ENCODE peak calls at places on chromosomes 13 and 19, in eight cellular contexts. D, C, T, R, Z, N, O and L are unnamed samples. For H3K36me3, the result is how much of the 10 kb centered on the place peaks cover.

GRCh38 chr19:9156304-9156703 is 16.1 kb downstream of the ZNF317 start:
- DNase-seq in C (no peak), T (no peak), N (no peak), D (no peak), Z (no peak), R (no peak), O (no peak), L (no peak)

GRCh38 chr19:38852231-38853044 is 2.7 kb upstream of the HNRNPL start:
- DNase-seq in D (no peak), C (peak), O (peak), Z (peak), R (peak), N (peak), T (peak), L (peak)

GRCh38 chr19:46830864-46831263 is 19.8 kb downstream of the AP2S1 start:
- DNase-seq in N (no peak), T (no peak), Z (no peak), R (no peak), D (no peak), C (no peak), O (no peak), L (no peak)

GRCh38 chr13:41462427-41462826 is 5.1 kb downstream of the RGCC start:
- DNase-seq in C (no peak), D (no peak), R (no peak), O (no peak), T (no peak), Z (no peak), N (no peak), L (no peak)

GRCh38 chr19:38506723-38507550 is 73.4 kb downstream of the RYR1 start:
- DNase-seq in Z (peak), T (peak), N (peak), R (peak), D (peak), O (no peak), C (peak), L (peak)

GRCh38 chr13:55566779-55567178 is 1573.9 kb upstream of the PRR20A start:
- DNase-seq in O (no peak), D (no peak), T (no peak), Z (no peak), R (no peak), N (no peak), C (no peak), L (no peak)

GRCh38 chr13:36531746-36532486 is 99.6 kb downstream of the CCNA1 start:
- DNase-seq in Z (no peak), T (no peak), O (no peak), N (no peak), D (no peak), C (no peak), R (no peak), L (peak)

GRCh38 chr19:18173054-18173571 is 500 bp upstream of the IFI30 start:
- DNase-seq in R (no peak), O (peak), C (peak), T (peak), D (no peak), N (peak), Z (peak), L (peak)

GRCh38 chr19:55592391-55593090 is 6.8 kb downstream of the FIZ1 start:
- DNase-seq in C (no peak), D (no peak), O (no peak), R (no peak), N (no peak), T (no peak), Z (no peak), L (no peak)

GRCh38 chr19:3248728-3249315 is 24.4 kb downstream of the CELF5 start:
- DNase-seq in R (no peak), O (no peak), C (no peak), N (no peak), D (no peak), T (no peak), Z (no peak), L (no peak)

GRCh38 chr19:49127674-49128544 is 8.6 kb downstream of the PPFIA3 start:
- DNase-seq in Z (peak), T (peak), R (peak), N (peak), C (peak), D (peak), O (peak), L (peak)

GRCh38 chr13:94535231-94535630 is 55.7 kb upstream of the DCT start:
- DNase-seq in R (no peak), D (no peak), O (no peak), N (no peak), T (no peak), C (no peak), Z (no peak), L (no peak)

GRCh38 chr13:36801035-36801434 is 18.0 kb upstream of the RFXAP start:
- DNase-seq in O (no peak), N (no peak), T (no peak), Z (no peak), C (no peak), R (no peak), D (no peak), L (no peak)

GRCh38 chr19:10756371-10756770 is 38.5 kb downstream of the DNM2 start:
- DNase-seq in O (no peak), N (no peak), Z (no peak), R (no peak), T (no peak), D (no peak), C (no peak), L (no peak)

GRCh38 chr13:94590744-94591143 is 5.2 kb downstream of the TGDS start:
- DNase-seq in Z (no peak), C (no peak), O (no peak), T (no peak), D (no peak), N (no peak), R (no peak), L (no peak)

GRCh38 chr13:70987043-70987442 is 878.8 kb upstream of the KLHL1 start:
- DNase-seq in N (no peak), Z (no peak), O (peak), D (no peak), R (no peak), C (no peak), T (peak), L (no peak)

GRCh38 chr19:5292453-5292842 is 48.2 kb downstream of the PTPRS start:
- DNase-seq in Z (no peak), O (no peak), N (peak), T (no peak), R (peak), C (peak), D (no peak), L (no peak)

GRCh38 chr13:44719857-44720671 is 143.9 kb upstream of the TSC22D1 start:
- DNase-seq in T (no peak), Z (no peak), R (no peak), D (peak), N (peak), O (no peak), C (no peak), L (no peak)

GRCh38 chr13:25901460-25902376 is 150.1 kb downstream of the SHISA2 start:
- DNase-seq in D (no peak), N (no peak), C (no peak), Z (no peak), R (no peak), O (no peak), T (no peak), L (peak)

GRCh38 chr13:19567820-19568534 is 6.6 kb upstream of the TPTE2 start:
- DNase-seq in O (no peak), N (no peak), C (no peak), T (no peak), R (no peak), Z (no peak), D (no peak), L (no peak)

GRCh38 chr19:5339950-5340636 is 519 bp downstream of the PTPRS start:
- DNase-seq in O (peak), T (no peak), R (no peak), C (peak), Z (no peak), D (no peak), N (no peak), L (peak)

GRCh38 chr19:54324071-54324470 is 11.1 kb upstream of the LILRA5 start:
- DNase-seq in D (no peak), Z (no peak), O (no peak), C (no peak), R (no peak), T (no peak), N (no peak), L (no peak)

GRCh38 chr19:35513231-35513974 is at the start of gene DMKN:
- DNase-seq in C (no peak), N (no peak), O (no peak), R (no peak), D (no peak), T (no peak), Z (no peak), L (peak)

GRCh38 chr19:45161715-45162463 is 1.1 kb upstream of the NKPD1 start:
- DNase-seq in R (peak), N (no peak), O (peak), D (no peak), C (no peak), T (no peak), Z (no peak), L (peak)

GRCh38 chr19:35949131-35949530 is 13.0 kb downstream of the LRFN3 start:
- DNase-seq in N (no peak), D (no peak), Z (no peak), T (no peak), C (no peak), O (no peak), R (no peak), L (no peak)

GRCh38 chr13:95484052-95484451 is 68.5 kb upstream of the CLDN10 start:
- DNase-seq in T (no peak), N (no peak), D (no peak), O (no peak), Z (no peak), C (no peak), R (no peak), L (no peak)

GRCh38 chr13:110640591-110641029 is 25.3 kb downstream of the NAXD start:
- DNase-seq in C (no peak), T (no peak), O (peak), N (no peak), Z (peak), D (no peak), R (peak), L (no peak)

GRCh38 chr13:20401586-20401957 is 124.1 kb downstream of the CRYL1 start:
- DNase-seq in O (no peak), Z (no peak), N (no peak), C (no peak), T (no peak), R (peak), D (no peak), L (no peak)

GRCh38 chr13:110214637-110215036 is 92.3 kb downstream of the COL4A1 start:
- DNase-seq in D (no peak), R (no peak), O (no peak), T (no peak), Z (no peak), N (no peak), C (no peak), L (peak)

GRCh38 chr13:101523732-101524131 is 71.3 kb downstream of the ITGBL1 start:
- DNase-seq in N (peak), C (no peak), D (peak), T (no peak), O (no peak), Z (peak), R (no peak), L (no peak)

GRCh38 chr19:22532388-22533310 is 101.5 kb upstream of the ZNF492 start:
- DNase-seq in T (peak), D (no peak), R (no peak), C (peak), N (peak), O (peak), Z (peak), L (peak)

GRCh38 chr13:48437381-48437780 is 24.5 kb upstream of the LPAR6 start:
- DNase-seq in D (no peak), Z (peak), T (no peak), N (peak), C (peak), O (peak), R (peak), L (peak)

GRCh38 chr19:2039082-2039958 is 11.7 kb downstream of the MKNK2 start:
- DNase-seq in Z (peak), C (peak), T (peak), D (peak), O (no peak), N (no peak), R (no peak), L (no peak)
- H3K36me3 ChIP-seq in Z (half or more), C (under half), T (under half), D (under half), O (under half), N (under half), R (half or more), L (under half)

GRCh38 chr13:81017525-81018152 is 676.7 kb upstream of the SPRY2 start:
- DNase-seq in T (no peak), D (no peak), N (no peak), Z (no peak), O (no peak), C (no peak), R (no peak), L (peak)

GRCh38 chr13:81012031-81012430 is 671.1 kb upstream of the SPRY2 start:
- DNase-seq in T (no peak), R (no peak), N (no peak), O (no peak), D (no peak), C (no peak), Z (no peak), L (no peak)
- TF ChIP-seq CTCF in T (no peak), R (no peak), N (no peak), O (no peak), D (no peak), C (no peak), Z (no peak), L (no peak)

GRCh38 chr19:44149776-44150175 is 8.4 kb downstream of the ZNF234 start:
- DNase-seq in O (no peak), R (no peak), T (no peak), N (no peak), C (no peak), Z (no peak), D (no peak), L (no peak)
- H3K36me3 ChIP-seq in O (under half), R (half or more), T (under half), N (half or more), C (under half), Z (half or more), D (half or more), L (under half)

GRCh38 chr19:50378169-50378862 is 2.1 kb downstream of the NR1H2 start:
- DNase-seq in R (no peak), T (no peak), D (no peak), Z (no peak), O (no peak), C (no peak), N (no peak), L (no peak)

GRCh38 chr19:50378863-50379236 is 2.6 kb downstream of the NR1H2 start:
- DNase-seq in D (no peak), Z (no peak), N (no peak), T (no peak), C (no peak), O (no peak), R (no peak), L (no peak)

GRCh38 chr19:50380137-50380536 is 3.9 kb downstream of the NR1H2 start:
- DNase-seq in Z (no peak), C (no peak), T (no peak), N (no peak), O (no peak), R (no peak), D (no peak), L (no peak)

GRCh38 chr19:50380767-50381166 is 3.4 kb upstream of the POLD1 start:
- DNase-seq in O (no peak), C (no peak), Z (peak), R (no peak), N (no peak), D (no peak), T (no peak), L (peak)

DNA sequence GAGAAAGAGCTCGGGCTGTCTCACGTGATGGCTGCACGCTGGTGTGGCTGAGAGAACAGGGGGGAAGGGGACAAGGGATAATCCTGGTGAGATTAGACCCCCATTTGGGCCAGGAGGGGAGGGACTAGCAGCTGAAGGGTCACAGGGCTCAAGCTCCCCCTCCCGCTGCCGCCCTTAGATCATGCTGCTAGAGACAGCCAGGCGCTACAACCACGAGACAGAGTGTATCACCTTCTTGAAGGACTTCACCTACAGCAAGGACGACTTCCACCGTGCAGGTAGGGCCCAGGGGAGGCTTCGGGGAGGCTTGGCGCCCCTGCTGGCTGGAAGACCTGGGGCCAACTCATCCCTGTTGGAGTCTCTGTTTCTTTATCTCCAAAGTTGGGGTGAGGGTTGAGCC is 3.3 kb downstream of the NR1H2 start:
- DNase-seq in Z (no peak), C (no peak), N (no peak), T (no peak), O (no peak), R (no peak), D (no peak), L (no peak)
- TF ChIP-seq CTCF in Z (no peak), C (no peak), N (no peak), T (no peak), O (no peak), R (no peak), D (no peak), L (no peak)

GRCh38 chr13:112516218-112516617 is 71.7 kb downstream of the TUBGCP3 start:
- DNase-seq in C (no peak), T (no peak), D (no peak), R (no peak), N (no peak), O (no peak), Z (no peak), L (no peak)
- H3K36me3 ChIP-seq in C (under half), T (under half), D (half or more), R (half or more), N (half or more), O (under half), Z (half or more), L (under half)

DNA sequence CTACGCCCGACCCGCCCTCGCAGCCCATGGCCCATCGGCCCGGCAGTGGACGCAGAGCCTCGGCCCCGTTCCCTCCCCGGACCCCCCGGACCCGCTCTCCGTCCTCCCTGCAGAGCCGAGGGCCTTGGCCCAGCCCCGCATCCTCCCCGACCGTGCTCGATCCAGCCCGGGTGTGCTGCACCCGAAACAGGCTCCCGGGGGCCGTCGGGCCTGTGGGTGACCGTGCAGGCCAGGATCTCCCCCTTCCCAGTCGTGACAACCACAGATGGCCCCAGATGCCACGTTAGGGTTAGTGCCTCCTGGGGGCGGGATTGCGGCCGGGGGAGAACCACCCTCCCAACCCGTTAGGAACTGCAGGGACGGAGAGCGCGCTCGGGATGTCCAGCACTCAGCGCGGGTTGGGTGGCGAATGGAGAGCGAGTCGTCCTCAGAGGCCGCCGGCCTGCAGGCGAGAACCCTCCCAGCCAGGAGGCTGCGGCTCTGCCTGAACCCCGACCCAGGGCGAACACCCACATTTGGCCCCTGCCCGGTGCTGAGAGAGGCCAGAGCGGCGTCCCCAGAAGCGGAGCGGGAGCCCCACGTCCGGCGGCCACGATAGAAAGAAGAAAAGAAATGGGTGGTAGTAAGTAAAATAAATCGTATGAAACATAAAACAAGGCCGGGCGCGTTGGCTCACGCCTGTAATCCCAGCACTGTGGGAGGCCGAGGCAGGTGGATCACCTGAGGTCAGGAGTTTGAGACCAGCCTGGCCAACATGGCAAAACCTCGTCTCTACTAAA is 6.7 kb upstream of the MADCAM1 start:
- DNase-seq in D (no peak), Z (peak), R (no peak), C (peak), O (no peak), N (no peak), T (no peak), L (peak)
- TF ChIP-seq CTCF in D (no peak), Z (no peak), R (no peak), C (no peak), O (no peak), N (no peak), T (no peak), L (no peak)